ENCODE peak calls at places on chromosomes 12 and 14, in eight cellular contexts. T, G, N, Y, P, L, C and W are unnamed samples.

GRCh38 chr14:61281186-61281676 is at the start of gene TMEM30B:
- DNase-seq in N (no peak), C (peak), G (peak), P (no peak), T (no peak), Y (no peak), L (no peak), W (peak)

GRCh38 chr14:65478596-65478995 is 66.1 kb downstream of the FUT8 start:
- DNase-seq in P (peak), L (peak), G (no peak), Y (no peak), T (no peak), N (no peak), C (no peak), W (no peak)

GRCh38 chr14:32028599-32028998 is 48.5 kb upstream of the ARHGAP5 start:
- DNase-seq in L (peak), G (no peak), P (peak), N (peak), Y (no peak), C (no peak), T (no peak), W (no peak)

GRCh38 chr12:48985901-48986300 is 7.8 kb downstream of the WNT1 start:
- DNase-seq in C (no peak), P (no peak), N (no peak), Y (no peak), L (no peak), G (no peak), T (no peak), W (no peak)

GRCh38 chr12:68559984-68560822 is 50.5 kb upstream of the RAP1B start:
- DNase-seq in C (no peak), L (no peak), Y (peak), P (peak), G (no peak), T (no peak), N (no peak), W (peak)

GRCh38 chr14:54108481-54109471 is 152.2 kb upstream of the BMP4 start:
- DNase-seq in N (peak), Y (no peak), T (peak), L (peak), G (no peak), P (peak), C (no peak), W (no peak)

GRCh38 chr12:41407240-41407799 is 219.2 kb downstream of the PDZRN4 start:
- DNase-seq in N (no peak), L (no peak), T (no peak), G (no peak), Y (no peak), C (no peak), P (no peak), W (peak)

GRCh38 chr12:48794870-48795269 is 6.0 kb upstream of the ADCY6 start:
- DNase-seq in N (peak), Y (no peak), C (no peak), G (no peak), T (peak), P (no peak), L (no peak), W (no peak)

GRCh38 chr12:49838973-49839633 is 3.8 kb downstream of the BCDIN3D start:
- DNase-seq in C (peak), Y (no peak), G (peak), N (peak), T (no peak), L (peak), P (peak), W (no peak)

GRCh38 chr14:72704507-72704906 is 189.4 kb downstream of the DPF3 start:
- DNase-seq in G (no peak), N (no peak), P (no peak), T (no peak), C (no peak), Y (no peak), L (no peak), W (no peak)

GRCh38 chr12:1131811-1132224 is 140.8 kb downstream of the ERC1 start:
- DNase-seq in L (no peak), G (no peak), P (no peak), C (no peak), T (no peak), N (no peak), Y (no peak), W (no peak)

GRCh38 chr14:77682158-77682553 is 25.7 kb downstream of the ALKBH1 start:
- DNase-seq in T (no peak), Y (no peak), N (peak), C (no peak), L (peak), G (no peak), P (no peak), W (no peak)

GRCh38 chr14:20343092-20343854 is at the start of gene PARP2:
- DNase-seq in C (peak), L (peak), T (peak), P (peak), G (peak), N (peak), Y (peak), W (peak)

GRCh38 chr12:108838194-108839010 is 19.0 kb downstream of the SSH1 start:
- DNase-seq in T (peak), P (peak), G (peak), L (peak), Y (peak), N (peak), C (peak), W (peak)

GRCh38 chr14:99508896-99509629 is 27.9 kb downstream of the CCNK start:
- DNase-seq in G (no peak), L (no peak), T (no peak), C (no peak), N (no peak), P (no peak), Y (peak), W (peak)

GRCh38 chr14:23486116-23486515 is 16.6 kb downstream of the NGDN start:
- DNase-seq in C (no peak), Y (no peak), N (no peak), P (no peak), L (no peak), G (no peak), T (no peak), W (no peak)

GRCh38 chr14:64060199-64060545 is 207.4 kb downstream of the SYNE2 start:
- DNase-seq in G (no peak), C (no peak), T (no peak), P (no peak), L (no peak), N (no peak), Y (no peak), W (no peak)

GRCh38 chr12:57889541-57889989 is 43.0 kb upstream of the CTDSP2 start:
- DNase-seq in C (no peak), G (no peak), L (peak), Y (peak), P (no peak), T (no peak), N (no peak), W (no peak)

GRCh38 chr12:50505386-50505827 is 622 bp downstream of the DIP2B start:
- DNase-seq in C (peak), L (peak), N (peak), T (no peak), G (no peak), P (no peak), Y (peak), W (peak)